ENCODE peak calls at places on chromosomes 5 and 9, in seven cellular contexts. S is IMR-90, Y is psoas muscle, Q is sigmoid colon, L is stomach, C is heart right ventricle, J is PC-9. G is an unnamed sample.
A peak's percentile ranks its signal among the peaks of the same experiment; 100 is the strongest.

GRCh38 chr5:97542469-97542868 is 359.4 kb upstream of the RIOK2 start:
- DNase-seq in S (no peak), Y (no peak), Q (no peak), L (no peak), C (no peak), J (no peak), G (no peak)

GRCh38 chr5:67268233-67269011 is 71.8 kb upstream of the CD180 start:
- DNase-seq in S (peak; percentile 95), Y (peak; percentile 84), Q (peak; percentile 95), L (peak; percentile 69), C (peak; percentile 61), J (no peak), G (peak; percentile 88)

GRCh38 chr5:14509556-14509955 is 72.0 kb upstream of the OTULINL start:
- DNase-seq in S (no peak), Y (no peak), Q (no peak), L (no peak), C (no peak), J (no peak), G (no peak)

GRCh38 chr5:122600924-122601323 is 174.0 kb upstream of the SNX2 start:
- DNase-seq in S (no peak), Y (no peak), Q (no peak), L (no peak), C (no peak), J (no peak), G (no peak)

GRCh38 chr5:178241259-178241658 is 8.7 kb upstream of the PHYKPL start:
- DNase-seq in S (no peak), Y (peak; percentile 66), Q (no peak), L (no peak), C (peak; percentile 44), J (peak; percentile 15), G (no peak)

GRCh38 chr9:93476924-93477323 is 23.5 kb upstream of the FAM120AOS start:
- DNase-seq in S (no peak), Y (no peak), Q (no peak), L (no peak), C (no peak), J (no peak), G (no peak)

GRCh38 chr5:77104813-77105212 is 17.7 kb upstream of the ZBED3 start:
- DNase-seq in S (no peak), Y (no peak), Q (no peak), L (no peak), C (no peak), J (no peak), G (no peak)

GRCh38 chr9:122265265-122265900 is 701 bp downstream of the MRRF start:
- DNase-seq in S (peak; percentile 6), Y (no peak), Q (no peak), L (no peak), C (no peak), J (peak; percentile 55), G (no peak)

GRCh38 chr5:53249529-53249928 is 140.0 kb upstream of the MOCS2 start:
- DNase-seq in S (peak; percentile 98), Y (no peak), Q (peak; percentile 65), L (no peak), C (no peak), J (peak; percentile 79), G (no peak)

GRCh38 chr9:127554966-127555829 is 56.9 kb upstream of the STXBP1 start:
- DNase-seq in S (no peak), Y (no peak), Q (no peak), L (no peak), C (no peak), J (no peak), G (no peak)

GRCh38 chr9:137604345-137605145 is 941 bp upstream of the ARRDC1 start:
- DNase-seq in S (no peak), Y (no peak), Q (no peak), L (no peak), C (no peak), J (peak; percentile 23), G (no peak)

GRCh38 chr9:129480705-129481104 is 140.2 kb downstream of the C9orf50 start:
- DNase-seq in S (no peak), Y (no peak), Q (no peak), L (no peak), C (no peak), J (no peak), G (no peak)

GRCh38 chr9:129481424-129481823 is 139.5 kb downstream of the C9orf50 start:
- DNase-seq in S (no peak), Y (no peak), Q (no peak), L (no peak), C (no peak), J (no peak), G (no peak)

GRCh38 chr9:129482521-129483466 is 138.1 kb downstream of the C9orf50 start:
- DNase-seq in S (peak; percentile 84), Y (peak; percentile 92), Q (peak; percentile 96), L (peak; percentile 92), C (peak; percentile 84), J (peak; percentile 69), G (peak; percentile 91)

GRCh38 chr9:129483467-129484324 is 137.2 kb downstream of the C9orf50 start:
- DNase-seq in S (peak; percentile 85), Y (peak; percentile 94), Q (peak; percentile 98), L (peak; percentile 85), C (peak; percentile 83), J (peak; percentile 77), G (peak; percentile 97)

DNA sequence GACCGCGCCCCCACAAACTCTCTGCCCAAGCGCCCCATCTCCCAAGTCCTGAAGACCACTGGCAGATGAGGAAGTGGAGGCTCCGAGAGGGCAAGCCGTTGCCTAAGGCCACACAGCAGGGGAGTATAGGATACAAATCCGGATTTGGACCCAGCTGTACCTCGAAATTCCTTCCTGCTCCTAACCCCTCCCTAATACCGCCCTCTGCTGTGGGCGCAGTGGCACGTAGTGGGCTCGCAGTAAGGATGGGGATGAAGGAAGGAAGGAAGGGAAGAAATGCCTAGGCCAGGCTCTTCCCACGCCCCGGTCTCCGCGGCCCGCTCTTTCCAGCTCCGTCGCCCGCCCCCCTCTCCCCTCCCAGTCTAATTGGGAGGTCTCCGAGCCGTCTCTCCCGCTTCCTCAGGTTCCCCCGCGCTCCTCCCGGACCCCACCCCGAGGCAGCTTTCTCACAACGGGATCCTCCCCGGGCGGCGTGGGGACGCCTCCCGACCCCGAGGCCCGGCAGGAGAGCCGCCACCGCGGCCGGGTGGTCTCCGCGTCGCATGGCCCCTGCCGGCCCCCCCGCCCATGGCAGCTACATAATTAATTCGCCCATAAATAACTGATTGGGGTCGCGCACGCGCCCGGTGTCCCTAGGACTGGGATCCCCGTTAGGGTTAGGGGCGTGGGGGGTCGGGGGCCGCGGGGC is 138.9 kb downstream of the C9orf50 start:
- DNase-seq in S (no peak), Y (no peak), Q (no peak), L (no peak), C (peak; percentile 55), J (no peak), G (peak; percentile 82)
- TF ChIP-seq CTCF in S (peak; percentile 34), Y (no peak), Q (no peak), L (no peak), C (peak; percentile 31), J (peak; percentile 15), G (peak; percentile 15)

GRCh38 chr5:141843156-141843927 is 34.9 kb downstream of the PCDH1 start:
- DNase-seq in S (peak; percentile 44), Y (no peak), Q (no peak), L (peak; percentile 63), C (no peak), J (peak; percentile 86), G (no peak)
- H3K27ac ChIP-seq in S (peak overlapping the region; percentile 13), Y (peak overlapping the region; percentile 16), Q (peak overlapping the region; percentile 42), L (peak overlapping the region; percentile 91), C (peak overlapping the region; percentile 65), J (peak overlapping the region; percentile 58), G (peak overlapping the region; percentile 41)

GRCh38 chr5:125410501-125411162 is 664.2 kb upstream of the ZNF608 start:
- DNase-seq in S (peak; percentile 67), Y (no peak), Q (no peak), L (no peak), C (no peak), J (peak; percentile 77), G (no peak)

GRCh38 chr5:125413861-125414260 is 667.4 kb upstream of the ZNF608 start:
- DNase-seq in S (no peak), Y (no peak), Q (no peak), L (no peak), C (no peak), J (no peak), G (no peak)

GRCh38 chr5:125412051-125412560 is 665.7 kb upstream of the ZNF608 start:
- DNase-seq in S (no peak), Y (no peak), Q (peak; percentile 59), L (no peak), C (no peak), J (no peak), G (no peak)

GRCh38 chr5:125411163-125412050 is 665.0 kb upstream of the ZNF608 start:
- DNase-seq in S (peak; percentile 39), Y (no peak), Q (peak; percentile 59), L (peak; percentile 34), C (no peak), J (no peak), G (no peak)

DNA sequence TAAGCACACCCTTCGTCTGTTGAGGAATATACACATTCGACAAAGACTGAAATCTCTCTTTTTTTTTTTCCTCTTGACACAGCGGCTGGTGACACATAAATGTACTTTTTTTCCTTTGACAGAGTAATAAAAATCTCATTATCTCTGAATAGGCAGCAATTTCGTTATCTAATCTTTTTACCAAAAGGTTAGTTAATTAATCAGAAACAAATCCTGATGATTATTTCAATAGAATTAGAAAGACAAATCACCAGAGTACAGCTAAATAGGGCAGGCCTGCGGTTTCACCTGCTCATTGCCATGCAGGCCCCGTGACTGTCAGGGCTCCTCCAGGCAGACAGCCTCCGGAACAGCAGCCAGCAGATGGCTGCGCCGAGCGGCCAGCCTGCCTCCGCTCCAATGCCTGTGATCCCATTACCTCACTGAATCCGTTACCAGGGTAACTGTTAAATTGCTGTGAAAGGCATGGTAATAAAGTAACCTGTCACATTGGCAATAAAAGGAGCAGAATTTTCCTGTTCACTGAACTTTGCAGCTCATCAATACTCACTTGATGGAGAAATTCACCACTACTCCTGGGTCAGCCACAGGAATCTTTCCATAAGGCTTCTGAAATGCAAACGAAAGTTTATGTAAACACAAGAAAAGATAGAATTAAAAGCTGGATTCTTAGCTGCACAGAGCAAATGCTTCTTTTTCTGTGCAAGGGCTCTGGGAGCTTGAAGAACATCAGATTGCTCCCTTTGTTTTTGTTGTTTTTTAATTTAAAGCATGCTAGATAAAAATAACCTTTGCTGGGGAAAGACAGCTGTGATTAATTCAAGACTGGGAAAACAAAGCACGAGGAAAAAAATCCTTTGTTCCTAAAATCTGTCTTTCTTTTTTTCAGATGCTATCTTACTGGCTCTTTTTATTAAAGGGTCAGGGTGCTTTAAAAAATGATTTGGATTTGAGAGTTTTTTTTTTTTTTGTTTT is 666.4 kb upstream of the ZNF608 start:
- DNase-seq in S (peak; percentile 91), Y (peak; percentile 74), Q (peak; percentile 82), L (peak; percentile 81), C (peak; percentile 53), J (peak; percentile 39), G (no peak)
- TF ChIP-seq CTCF in S (peak; percentile 42), Y (peak; percentile 44), Q (no peak), L (no peak), C (peak; percentile 53), J (no peak), G (no peak)

GRCh38 chr9:14075218-14075617 is 238.7 kb downstream of the NFIB start:
- DNase-seq in S (no peak), Y (no peak), Q (no peak), L (no peak), C (no peak), J (no peak), G (no peak)

GRCh38 chr9:14071484-14071883 is 242.5 kb downstream of the NFIB start:
- DNase-seq in S (no peak), Y (no peak), Q (no peak), L (no peak), C (no peak), J (no peak), G (no peak)

GRCh38 chr9:14068690-14069089 is 245.3 kb downstream of the NFIB start:
- DNase-seq in S (no peak), Y (no peak), Q (no peak), L (no peak), C (no peak), J (no peak), G (no peak)

GRCh38 chr9:14072850-14073249 is 241.1 kb downstream of the NFIB start:
- DNase-seq in S (no peak), Y (no peak), Q (no peak), L (no peak), C (no peak), J (no peak), G (no peak)
- H3K27ac ChIP-seq in S (no peak overlapping the region), Y (no peak overlapping the region), Q (no peak overlapping the region), L (no peak overlapping the region), C (no peak overlapping the region), J (no peak overlapping the region), G (no peak overlapping the region)